ENCODE peak calls at places on chromosomes 11 and 22, in seven cellular contexts. U, R, G, A, F, O and K are unnamed samples.

GRCh38 chr11:116211166-116211565 is 561.6 kb downstream of the BUD13 start:
- DNase-seq in A (no peak), F (no peak), U (no peak), G (no peak), R (no peak), O (no peak), K (no peak)

GRCh38 chr11:28673687-28674431 is 565.7 kb downstream of the METTL15 start:
- DNase-seq in O (no peak), U (peak), A (no peak), R (peak), F (peak), G (no peak), K (peak)

GRCh38 chr22:50702261-50702671 is 29.6 kb downstream of the SHANK3 start:
- DNase-seq in A (no peak), F (no peak), R (no peak), O (no peak), G (no peak), U (no peak), K (no peak)

GRCh38 chr11:17972987-17973386 is 39.9 kb downstream of the SERGEF start:
- DNase-seq in G (peak), R (no peak), U (peak), A (peak), F (peak), O (no peak), K (peak)

GRCh38 chr22:48154169-48154942 is 1391.9 kb downstream of the TBC1D22A start:
- DNase-seq in F (no peak), G (no peak), A (no peak), U (no peak), R (no peak), O (no peak), K (no peak)

GRCh38 chr11:104380358-104380757 is 216.4 kb upstream of the PDGFD start:
- DNase-seq in F (no peak), U (no peak), A (no peak), O (no peak), R (no peak), G (no peak), K (no peak)

GRCh38 chr11:67376022-67376386 is 2.6 kb upstream of the CLCF1 start:
- DNase-seq in A (no peak), F (no peak), O (no peak), U (no peak), R (no peak), G (no peak), K (no peak)

GRCh38 chr11:34620820-34621792 is at the start of gene EHF:
- DNase-seq in R (no peak), U (no peak), F (no peak), O (no peak), G (no peak), A (no peak), K (no peak)